ENCODE peak calls at places on chromosomes 11 and 22, in ten cellular contexts. One of them, this sample, is unnamed.

GRCh38 chr22:46894851-46895640 is 132.6 kb downstream of the TBC1D22A start:
- DNase-seq in OCI-LY7: no peak
- DNase-seq in choroid plexus epithelial cell: no peak
- DNase-seq in AG09309: no peak
- DNase-seq in Caco-2: no peak
- DNase-seq in sigmoid colon: no peak
- DNase-seq in HFFc6: no peak
- DNase-seq in dorsolateral prefrontal cortex: no peak
- DNase-seq in AG09319: no peak
- DNase-seq in psoas muscle: no peak
- DNase-seq in this sample: no peak

GRCh38 chr22:40533712-40534378 is 102.7 kb downstream of the MRTFA start:
- DNase-seq in AG09319: no peak
- DNase-seq in Caco-2: no peak
- DNase-seq in AG09309: no peak
- DNase-seq in sigmoid colon: no peak
- DNase-seq in dorsolateral prefrontal cortex: no peak
- DNase-seq in choroid plexus epithelial cell: peak
- DNase-seq in psoas muscle: no peak
- DNase-seq in OCI-LY7: peak
- DNase-seq in HFFc6: peak
- DNase-seq in this sample: peak

GRCh38 chr11:59025097-59025496 is 61.0 kb upstream of the GLYATL1B start:
- DNase-seq in OCI-LY7: no peak
- DNase-seq in Caco-2: no peak
- DNase-seq in AG09319: no peak
- DNase-seq in dorsolateral prefrontal cortex: no peak
- DNase-seq in HFFc6: no peak
- DNase-seq in AG09309: no peak
- DNase-seq in choroid plexus epithelial cell: no peak
- DNase-seq in psoas muscle: no peak
- DNase-seq in sigmoid colon: no peak
- DNase-seq in this sample: no peak

GRCh38 chr11:46826310-46827044 is 19.6 kb downstream of the CKAP5 start:
- DNase-seq in OCI-LY7: peak
- DNase-seq in sigmoid colon: peak
- DNase-seq in AG09309: no peak
- DNase-seq in Caco-2: peak
- DNase-seq in choroid plexus epithelial cell: peak
- DNase-seq in AG09319: peak
- DNase-seq in HFFc6: peak
- DNase-seq in psoas muscle: peak
- DNase-seq in dorsolateral prefrontal cortex: peak
- DNase-seq in this sample: peak

GRCh38 chr11:28621648-28622215 is 513.5 kb downstream of the METTL15 start:
- DNase-seq in choroid plexus epithelial cell: peak
- DNase-seq in psoas muscle: no peak
- DNase-seq in AG09309: no peak
- DNase-seq in dorsolateral prefrontal cortex: peak
- DNase-seq in AG09319: peak
- DNase-seq in OCI-LY7: no peak
- DNase-seq in sigmoid colon: no peak
- DNase-seq in HFFc6: peak
- DNase-seq in Caco-2: no peak
- DNase-seq in this sample: no peak

GRCh38 chr11:76236092-76237026 is 30.1 kb upstream of the WNT11 start:
- DNase-seq in OCI-LY7: no peak
- DNase-seq in sigmoid colon: peak
- DNase-seq in Caco-2: no peak
- DNase-seq in AG09319: no peak
- DNase-seq in HFFc6: peak
- DNase-seq in dorsolateral prefrontal cortex: peak
- DNase-seq in AG09309: no peak
- DNase-seq in psoas muscle: no peak
- DNase-seq in choroid plexus epithelial cell: peak
- DNase-seq in this sample: peak

GRCh38 chr22:25172153-25172552 is 27.5 kb upstream of the CRYBB3 start:
- DNase-seq in dorsolateral prefrontal cortex: no peak
- DNase-seq in AG09309: no peak
- DNase-seq in choroid plexus epithelial cell: peak
- DNase-seq in AG09319: no peak
- DNase-seq in Caco-2: no peak
- DNase-seq in sigmoid colon: no peak
- DNase-seq in HFFc6: no peak
- DNase-seq in OCI-LY7: no peak
- DNase-seq in psoas muscle: peak
- DNase-seq in this sample: peak

GRCh38 chr22:32820131-32820882 is 18.8 kb downstream of the TIMP3 start:
- DNase-seq in sigmoid colon: peak
- DNase-seq in Caco-2: no peak
- DNase-seq in HFFc6: peak
- DNase-seq in psoas muscle: no peak
- DNase-seq in AG09319: no peak
- DNase-seq in OCI-LY7: no peak
- DNase-seq in dorsolateral prefrontal cortex: no peak
- DNase-seq in choroid plexus epithelial cell: peak
- DNase-seq in AG09309: no peak
- DNase-seq in this sample: no peak

GRCh38 chr11:64007629-64008282 is 21.5 kb downstream of the OTUB1 start:
- DNase-seq in dorsolateral prefrontal cortex: peak
- DNase-seq in psoas muscle: peak
- DNase-seq in OCI-LY7: no peak
- DNase-seq in AG09319: no peak
- DNase-seq in choroid plexus epithelial cell: peak
- DNase-seq in HFFc6: no peak
- DNase-seq in Caco-2: no peak
- DNase-seq in AG09309: no peak
- DNase-seq in sigmoid colon: peak
- DNase-seq in this sample: peak

GRCh38 chr11:33475999-33476398 is 218.8 kb downstream of the HIPK3 start:
- DNase-seq in HFFc6: peak
- DNase-seq in psoas muscle: no peak
- DNase-seq in dorsolateral prefrontal cortex: no peak
- DNase-seq in choroid plexus epithelial cell: peak
- DNase-seq in sigmoid colon: no peak
- DNase-seq in Caco-2: no peak
- DNase-seq in AG09319: peak
- DNase-seq in AG09309: no peak
- DNase-seq in OCI-LY7: peak
- DNase-seq in this sample: no peak

GRCh38 chr22:49323751-49324415 is 503.8 kb downstream of the BRD1 start:
- DNase-seq in dorsolateral prefrontal cortex: no peak
- DNase-seq in OCI-LY7: no peak
- DNase-seq in Caco-2: no peak
- DNase-seq in choroid plexus epithelial cell: no peak
- DNase-seq in AG09309: no peak
- DNase-seq in sigmoid colon: no peak
- DNase-seq in AG09319: no peak
- DNase-seq in psoas muscle: peak
- DNase-seq in HFFc6: no peak
- DNase-seq in this sample: no peak

DNA sequence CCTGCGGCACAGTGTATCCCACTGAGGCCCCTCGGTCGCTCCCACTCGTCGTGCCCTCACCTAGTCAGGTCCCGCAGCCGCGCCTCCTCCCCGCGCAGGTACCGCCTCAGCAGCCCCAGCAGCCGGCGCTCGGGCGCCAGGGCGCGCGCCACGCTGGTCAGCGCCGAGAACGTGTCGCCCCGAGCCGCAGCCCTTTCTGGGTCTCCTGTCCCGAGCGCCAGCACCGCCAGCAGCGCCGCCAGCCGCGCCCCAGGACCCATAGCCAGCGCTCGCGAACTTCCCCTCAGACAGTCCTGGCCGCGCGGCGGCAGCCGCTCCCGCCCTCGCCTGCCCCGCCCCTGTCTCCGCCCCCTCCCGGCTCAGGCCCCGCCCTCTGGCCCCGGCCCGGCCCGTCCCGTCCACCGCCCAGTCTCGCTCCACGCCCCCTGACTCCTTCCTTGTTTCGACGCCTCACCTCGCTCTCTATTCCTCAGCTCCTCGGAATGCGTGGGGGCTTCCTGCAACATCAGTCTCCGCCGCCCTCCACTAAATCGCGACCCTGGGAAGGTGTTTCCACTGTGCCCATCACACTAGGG is at the start of gene P4HA3:
- DNase-seq in choroid plexus epithelial cell: peak
- DNase-seq in psoas muscle: peak
- DNase-seq in sigmoid colon: peak
- DNase-seq in OCI-LY7: no peak
- DNase-seq in AG09319: no peak
- DNase-seq in Caco-2: peak
- DNase-seq in HFFc6: no peak
- DNase-seq in dorsolateral prefrontal cortex: peak
- DNase-seq in AG09309: no peak
- DNase-seq in this sample: peak
- TF ChIP-seq CTCF in choroid plexus epithelial cell: no peak
- TF ChIP-seq CTCF in psoas muscle: no peak
- TF ChIP-seq CTCF in sigmoid colon: no peak
- TF ChIP-seq CTCF in OCI-LY7: no peak
- TF ChIP-seq CTCF in AG09319: no peak
- TF ChIP-seq CTCF in Caco-2: peak
- TF ChIP-seq CTCF in HFFc6: peak
- TF ChIP-seq CTCF in dorsolateral prefrontal cortex: no peak
- TF ChIP-seq CTCF in AG09309: no peak
- TF ChIP-seq CTCF in this sample: no peak

DNA sequence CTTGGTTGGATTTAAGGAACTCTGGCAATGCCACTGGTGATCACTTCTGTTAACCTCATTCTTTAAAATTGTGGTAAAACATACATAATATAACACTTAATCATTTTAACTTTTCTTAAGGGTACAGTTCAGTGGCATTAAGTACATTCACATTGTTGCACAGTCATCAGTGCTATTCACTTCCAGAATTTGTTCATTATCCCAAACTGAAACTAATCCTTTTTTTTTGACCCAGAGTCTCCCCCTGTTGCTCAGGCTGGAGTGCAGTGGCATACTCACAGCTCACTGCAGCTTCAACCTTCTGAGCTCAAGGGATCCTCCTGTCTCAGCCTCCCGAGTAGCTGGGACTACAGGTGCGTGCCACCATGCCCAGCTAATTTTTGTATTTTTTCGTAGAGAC is 10.6 kb downstream of the ELF5 start:
- DNase-seq in choroid plexus epithelial cell: no peak
- DNase-seq in sigmoid colon: no peak
- DNase-seq in AG09309: no peak
- DNase-seq in dorsolateral prefrontal cortex: no peak
- DNase-seq in psoas muscle: no peak
- DNase-seq in Caco-2: no peak
- DNase-seq in HFFc6: no peak
- DNase-seq in OCI-LY7: no peak
- DNase-seq in AG09319: no peak
- DNase-seq in this sample: no peak
- TF ChIP-seq CTCF in choroid plexus epithelial cell: peak
- TF ChIP-seq CTCF in sigmoid colon: no peak
- TF ChIP-seq CTCF in AG09309: peak
- TF ChIP-seq CTCF in dorsolateral prefrontal cortex: no peak
- TF ChIP-seq CTCF in psoas muscle: no peak
- TF ChIP-seq CTCF in Caco-2: no peak
- TF ChIP-seq CTCF in HFFc6: no peak
- TF ChIP-seq CTCF in OCI-LY7: no peak
- TF ChIP-seq CTCF in AG09319: peak
- TF ChIP-seq CTCF in this sample: no peak

GRCh38 chr11:121422675-121423074 is 29.4 kb upstream of the SORL1 start:
- DNase-seq in Caco-2: no peak
- DNase-seq in OCI-LY7: peak
- DNase-seq in psoas muscle: no peak
- DNase-seq in sigmoid colon: no peak
- DNase-seq in choroid plexus epithelial cell: no peak
- DNase-seq in HFFc6: no peak
- DNase-seq in AG09309: no peak
- DNase-seq in dorsolateral prefrontal cortex: no peak
- DNase-seq in AG09319: no peak
- DNase-seq in this sample: no peak

GRCh38 chr11:121425818-121426217 is 26.3 kb upstream of the SORL1 start:
- DNase-seq in HFFc6: no peak
- DNase-seq in AG09309: no peak
- DNase-seq in choroid plexus epithelial cell: no peak
- DNase-seq in Caco-2: no peak
- DNase-seq in AG09319: no peak
- DNase-seq in dorsolateral prefrontal cortex: no peak
- DNase-seq in OCI-LY7: no peak
- DNase-seq in psoas muscle: no peak
- DNase-seq in sigmoid colon: no peak
- DNase-seq in this sample: no peak

GRCh38 chr11:121429556-121429955 is 22.6 kb upstream of the SORL1 start:
- DNase-seq in sigmoid colon: no peak
- DNase-seq in psoas muscle: no peak
- DNase-seq in OCI-LY7: peak
- DNase-seq in AG09309: no peak
- DNase-seq in Caco-2: no peak
- DNase-seq in HFFc6: no peak
- DNase-seq in dorsolateral prefrontal cortex: no peak
- DNase-seq in choroid plexus epithelial cell: no peak
- DNase-seq in AG09319: no peak
- DNase-seq in this sample: no peak

GRCh38 chr11:121431820-121432526 is 20.1 kb upstream of the SORL1 start:
- DNase-seq in AG09309: no peak
- DNase-seq in AG09319: no peak
- DNase-seq in psoas muscle: no peak
- DNase-seq in HFFc6: no peak
- DNase-seq in Caco-2: no peak
- DNase-seq in sigmoid colon: no peak
- DNase-seq in choroid plexus epithelial cell: no peak
- DNase-seq in dorsolateral prefrontal cortex: no peak
- DNase-seq in OCI-LY7: peak
- DNase-seq in this sample: no peak

GRCh38 chr11:121426476-121427454 is 25.3 kb upstream of the SORL1 start:
- DNase-seq in dorsolateral prefrontal cortex: peak
- DNase-seq in sigmoid colon: peak
- DNase-seq in AG09309: no peak
- DNase-seq in choroid plexus epithelial cell: no peak
- DNase-seq in OCI-LY7: peak
- DNase-seq in Caco-2: peak
- DNase-seq in HFFc6: no peak
- DNase-seq in AG09319: no peak
- DNase-seq in psoas muscle: peak
- DNase-seq in this sample: peak
- TF ChIP-seq CTCF in dorsolateral prefrontal cortex: peak
- TF ChIP-seq CTCF in sigmoid colon: no peak
- TF ChIP-seq CTCF in AG09309: no peak
- TF ChIP-seq CTCF in choroid plexus epithelial cell: no peak
- TF ChIP-seq CTCF in OCI-LY7: peak
- TF ChIP-seq CTCF in Caco-2: peak
- TF ChIP-seq CTCF in HFFc6: no peak
- TF ChIP-seq CTCF in AG09319: no peak
- TF ChIP-seq CTCF in psoas muscle: no peak
- TF ChIP-seq CTCF in this sample: peak

DNA sequence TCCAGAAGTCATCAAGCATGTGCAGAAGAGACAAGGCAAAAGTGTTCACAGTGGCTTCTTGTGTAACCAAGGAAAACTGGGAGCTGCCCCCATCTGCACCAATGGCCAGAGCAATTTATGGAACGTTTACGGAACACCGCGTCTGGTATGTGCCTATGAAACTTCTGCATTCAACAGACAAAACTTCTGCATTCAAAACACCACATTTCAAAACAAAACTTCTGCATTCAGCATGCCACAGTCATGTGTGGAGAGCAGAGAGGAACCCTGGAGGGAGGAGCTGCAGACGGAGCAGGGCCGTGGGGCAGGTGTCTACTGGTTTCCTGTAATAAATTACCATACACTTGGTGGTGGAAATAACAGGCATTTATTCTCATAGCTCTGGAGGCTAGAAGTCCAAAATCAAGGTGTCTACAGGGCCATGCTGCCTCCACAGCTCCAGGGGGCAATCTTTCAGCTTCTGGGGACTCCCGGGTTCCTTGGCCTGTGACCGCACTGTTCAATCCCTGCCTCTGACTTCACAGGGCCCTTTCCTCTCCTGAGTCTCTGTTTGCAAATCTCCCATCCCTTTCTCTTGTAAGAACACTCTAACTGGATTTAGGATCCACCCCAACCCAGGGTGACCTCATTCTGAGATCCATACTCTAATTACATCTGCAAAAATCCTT is 32.2 kb downstream of the RPL3 start:
- DNase-seq in choroid plexus epithelial cell: no peak
- DNase-seq in HFFc6: no peak
- DNase-seq in sigmoid colon: no peak
- DNase-seq in AG09309: no peak
- DNase-seq in OCI-LY7: peak
- DNase-seq in dorsolateral prefrontal cortex: no peak
- DNase-seq in psoas muscle: no peak
- DNase-seq in AG09319: no peak
- DNase-seq in Caco-2: no peak
- DNase-seq in this sample: no peak
- TF ChIP-seq CTCF in choroid plexus epithelial cell: no peak
- TF ChIP-seq CTCF in HFFc6: no peak
- TF ChIP-seq CTCF in sigmoid colon: no peak
- TF ChIP-seq CTCF in AG09309: no peak
- TF ChIP-seq CTCF in OCI-LY7: peak
- TF ChIP-seq CTCF in dorsolateral prefrontal cortex: no peak
- TF ChIP-seq CTCF in psoas muscle: no peak
- TF ChIP-seq CTCF in AG09319: no peak
- TF ChIP-seq CTCF in Caco-2: no peak
- TF ChIP-seq CTCF in this sample: no peak